ENCODE peak calls at places on chromosomes 6 and 20, in ten cellular contexts. W is tibial artery; L is heart left ventricle; N is sigmoid colon; E is SJSA1; D is heart right ventricle; S is CD4-positive, CD25-positive, alpha-beta regulatory T cell; M is HCT116; P is PC-3; U is right cardiac atrium. T is an unnamed sample.
A peak's percentile ranks its signal among the peaks of the same experiment; 100 is the strongest.

GRCh38 chr6:41734666-41735426 is 562 bp downstream of the TFEB start:
- DNase-seq in E (peak; percentile 49), P (peak; percentile 45), W (peak; percentile 81), U (peak; percentile 95), L (peak; percentile 90), M (peak; percentile 45), N (peak; percentile 92), S (peak; percentile 58), D (peak; percentile 90), T (peak; percentile 76)

GRCh38 chr6:32462609-32463008 is 22.9 kb downstream of the HLA-DRA start:
- DNase-seq in P (peak; percentile 11), W (no peak), U (no peak), L (no peak), S (no peak), N (no peak), E (no peak), M (no peak), D (no peak), T (no peak)

GRCh38 chr20:38387953-38388352 is 41.7 kb downstream of the LBP start:
- DNase-seq in N (no peak), L (no peak), S (no peak), E (no peak), U (no peak), D (no peak), M (no peak), W (no peak), P (peak; percentile 7), T (no peak)

GRCh38 chr6:25138024-25138696 is 141.0 kb upstream of the CARMIL1 start:
- DNase-seq in M (no peak), E (peak; percentile 75), P (peak; percentile 54), N (peak; percentile 84), U (peak; percentile 66), S (peak; percentile 57), D (peak; percentile 76), L (peak; percentile 77), W (peak; percentile 75), T (peak; percentile 75)

GRCh38 chr6:56729719-56730118 is 87.0 kb upstream of the DST start:
- DNase-seq in N (no peak), M (no peak), D (no peak), W (no peak), S (no peak), P (peak; percentile 79), U (no peak), L (no peak), E (peak; percentile 52), T (no peak)

GRCh38 chr6:29723666-29724588 is 693 bp downstream of the HLA-F start:
- DNase-seq in P (no peak), D (peak; percentile 55), L (peak; percentile 55), E (peak; percentile 20), S (peak; percentile 56), W (peak; percentile 44), N (no peak), M (no peak), U (peak; percentile 85), T (no peak)

GRCh38 chr6:5084787-5085637 is at the start of gene PPP1R3G:
- DNase-seq in L (peak; percentile 59), N (peak; percentile 86), W (peak; percentile 51), D (peak; percentile 65), S (no peak), P (peak; percentile 53), M (no peak), U (peak; percentile 86), E (peak; percentile 48), T (no peak)

GRCh38 chr6:30213654-30213998 is 420 bp upstream of the TRIM26 start:
- DNase-seq in W (no peak), S (no peak), E (no peak), P (no peak), L (no peak), M (no peak), U (no peak), D (no peak), N (no peak), T (no peak)

GRCh38 chr6:155324993-155325392 is 10.7 kb upstream of the TFB1M start:
- DNase-seq in D (no peak), M (no peak), E (no peak), N (no peak), S (no peak), L (no peak), P (no peak), W (no peak), U (no peak), T (no peak)

GRCh38 chr6:16136536-16137450 is 7.9 kb downstream of the MYLIP start:
- DNase-seq in D (no peak), N (no peak), P (peak; percentile 87), L (no peak), M (peak; percentile 21), W (peak; percentile 63), S (peak; percentile 40), E (peak; percentile 66), U (no peak), T (no peak)

GRCh38 chr6:106072501-106073140 is 13.5 kb upstream of the PRDM1 start:
- DNase-seq in M (no peak), P (no peak), S (no peak), D (no peak), L (no peak), W (no peak), E (no peak), N (no peak), U (no peak), T (no peak)

GRCh38 chr6:113564401-113565161 is 292.6 kb upstream of the MARCKS start:
- DNase-seq in N (peak; percentile 97), L (peak; percentile 90), S (no peak), D (peak; percentile 93), W (peak; percentile 67), P (no peak), E (peak; percentile 67), U (peak; percentile 88), M (no peak), T (peak; percentile 82)

GRCh38 chr6:106825156-106825555 is 149.4 kb downstream of the CD24 start:
- DNase-seq in L (no peak), S (no peak), N (no peak), M (no peak), W (no peak), P (no peak), U (no peak), E (no peak), D (no peak), T (no peak)

GRCh38 chr6:303948-304558 is 11.8 kb downstream of the DUSP22 start:
- DNase-seq in D (no peak), M (no peak), L (no peak), U (no peak), N (no peak), S (no peak), W (no peak), E (no peak), P (no peak), T (no peak)
- H3K9me3 ChIP-seq in D (no peaks in the 10 kb centered on the region), M (peaks cover 13% of the 10 kb centered on the region), L (no peaks in the 10 kb centered on the region), U (no peaks in the 10 kb centered on the region), N (no peaks in the 10 kb centered on the region), S (no peaks in the 10 kb centered on the region), W (no peaks in the 10 kb centered on the region), E (no peaks in the 10 kb centered on the region), P (no peaks in the 10 kb centered on the region), T (no peaks in the 10 kb centered on the region)

GRCh38 chr6:19424853-19425252 is 412.3 kb upstream of the ID4 start:
- DNase-seq in P (no peak), D (no peak), N (no peak), W (no peak), M (no peak), U (no peak), E (no peak), S (no peak), L (no peak), T (no peak)
- H3K27ac ChIP-seq in P (no peak overlapping the region), D (no peak overlapping the region), N (no peak overlapping the region), W (no peak overlapping the region), M (no peak overlapping the region), U (no peak overlapping the region), E (no peak overlapping the region), S (no peak overlapping the region), L (no peak overlapping the region), T (no peak overlapping the region)

GRCh38 chr6:164827537-164827936 is 481.9 kb downstream of the C6orf118 start:
- DNase-seq in W (no peak), P (peak; percentile 44), M (no peak), S (no peak), D (no peak), U (no peak), L (no peak), N (no peak), E (no peak), T (no peak)
- H3K9me3 ChIP-seq in W (no peaks in the 10 kb centered on the region), P (no peaks in the 10 kb centered on the region), M (peaks cover 20% of the 10 kb centered on the region), S (no peaks in the 10 kb centered on the region), D (no peaks in the 10 kb centered on the region), U (no peaks in the 10 kb centered on the region), L (no peaks in the 10 kb centered on the region), N (no peaks in the 10 kb centered on the region), E (no peaks in the 10 kb centered on the region), T (no peaks in the 10 kb centered on the region)

DNA sequence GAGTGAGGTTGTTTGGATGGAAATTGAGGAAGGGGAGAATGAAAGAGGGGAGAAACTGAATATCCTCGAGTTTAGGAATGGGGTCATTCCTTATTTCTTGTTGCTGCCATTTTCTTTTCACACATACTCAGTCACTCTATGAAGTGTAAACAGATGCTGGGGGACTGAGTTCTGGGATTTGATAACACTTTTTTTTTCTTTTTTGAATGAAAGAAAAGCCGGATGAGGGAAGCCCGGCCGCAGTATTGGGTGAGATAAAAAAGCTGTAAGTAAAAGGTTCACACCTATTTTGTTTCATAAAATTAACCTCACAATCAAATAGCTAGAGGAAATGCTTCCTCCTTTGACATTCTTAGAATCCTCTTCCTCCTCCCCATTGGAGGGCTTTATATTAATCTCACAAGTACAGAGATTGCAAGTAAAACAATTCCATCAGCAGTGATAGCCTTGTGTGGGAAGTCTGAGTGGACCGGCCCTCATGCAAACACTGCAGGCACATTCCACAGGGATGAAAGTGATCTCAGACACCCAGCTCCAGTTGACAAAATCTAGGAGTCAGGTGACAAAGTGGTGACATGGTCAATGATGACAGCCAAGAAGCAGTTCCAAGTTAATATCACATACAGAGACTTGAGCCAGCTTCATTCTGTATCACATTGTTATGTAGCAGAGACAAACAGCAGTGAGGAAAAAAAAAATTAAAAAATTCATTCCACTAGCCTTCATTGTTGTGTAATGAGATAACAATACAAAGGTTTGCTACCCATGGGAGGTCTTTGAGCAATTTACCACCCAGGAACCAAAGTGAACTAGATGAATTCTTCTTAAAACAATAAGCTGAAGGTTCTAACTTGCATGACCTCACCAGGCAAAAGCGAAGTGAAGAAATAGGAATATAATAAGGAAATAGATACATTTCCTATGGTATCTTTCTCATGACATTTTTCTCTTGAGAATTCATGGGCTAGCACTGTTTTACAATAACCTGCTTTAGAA is 391.0 kb upstream of the HSF2 start:
- DNase-seq in W (no peak), E (peak; percentile 93), U (peak; percentile 30), L (peak; percentile 59), N (no peak), P (no peak), D (peak; percentile 66), M (no peak), S (no peak), T (peak; percentile 59)
- H3K27ac ChIP-seq in W (no peak overlapping the region), E (peak overlapping the region; percentile 94), U (no peak overlapping the region), L (peak overlapping the region; percentile 68), N (no peak overlapping the region), P (no peak overlapping the region), D (peak overlapping the region; percentile 78), M (no peak overlapping the region), S (no peak overlapping the region), T (peak overlapping the region; percentile 80)